ENCODE peak calls at places on chromosomes 4 and X, in five cellular contexts. One of them, this sample, is unnamed.

GRCh38 chr4:155734065-155734464 is 24.8 kb upstream of the GUCY1B1 start:
- DNase-seq in Calu3: no peak
- DNase-seq in tibial artery: no peak
- DNase-seq in MM.1S: no peak
- DNase-seq in transverse colon: no peak
- DNase-seq in this sample: no peak

GRCh38 chrX:55489315-55490009 is at the start of gene USP51:
- DNase-seq in transverse colon: peak
- DNase-seq in tibial artery: peak
- DNase-seq in MM.1S: no peak
- DNase-seq in Calu3: peak
- DNase-seq in this sample: peak

GRCh38 chrX:23333842-23334535 is 660 bp upstream of the PTCHD1 start:
- DNase-seq in tibial artery: peak
- DNase-seq in MM.1S: no peak
- DNase-seq in Calu3: no peak
- DNase-seq in transverse colon: peak
- DNase-seq in this sample: peak

GRCh38 chr4:10175626-10176025 is 59.0 kb upstream of the WDR1 start:
- DNase-seq in transverse colon: no peak
- DNase-seq in MM.1S: no peak
- DNase-seq in tibial artery: no peak
- DNase-seq in Calu3: no peak
- DNase-seq in this sample: no peak

GRCh38 chr4:1533501-1534064 is 127.3 kb upstream of the NKX1-1 start:
- DNase-seq in MM.1S: no peak
- DNase-seq in transverse colon: no peak
- DNase-seq in tibial artery: no peak
- DNase-seq in Calu3: no peak
- DNase-seq in this sample: no peak

GRCh38 chrX:71911023-71911730 is 532 bp downstream of the NHSL2 start:
- DNase-seq in MM.1S: peak
- DNase-seq in transverse colon: peak
- DNase-seq in Calu3: peak
- DNase-seq in tibial artery: no peak
- DNase-seq in this sample: peak

GRCh38 chr4:6894086-6894478 is 15.5 kb upstream of the TBC1D14 start:
- DNase-seq in transverse colon: peak
- DNase-seq in MM.1S: no peak
- DNase-seq in Calu3: no peak
- DNase-seq in tibial artery: no peak
- DNase-seq in this sample: no peak

GRCh38 chr4:145481164-145481941 is at the start of gene SMAD1:
- DNase-seq in MM.1S: peak
- DNase-seq in Calu3: peak
- DNase-seq in transverse colon: peak
- DNase-seq in tibial artery: peak
- DNase-seq in this sample: peak

GRCh38 chrX:56766554-56767412 is 37.7 kb downstream of the NBDY start:
- DNase-seq in Calu3: no peak
- DNase-seq in MM.1S: peak
- DNase-seq in tibial artery: no peak
- DNase-seq in transverse colon: peak
- DNase-seq in this sample: no peak

GRCh38 chr4:147037089-147037488 is 91.4 kb upstream of the TTC29 start:
- DNase-seq in Calu3: no peak
- DNase-seq in tibial artery: no peak
- DNase-seq in transverse colon: no peak
- DNase-seq in MM.1S: no peak
- DNase-seq in this sample: no peak

GRCh38 chr4:142961866-142962265 is 115.8 kb upstream of the INPP4B start:
- DNase-seq in tibial artery: no peak
- DNase-seq in transverse colon: no peak
- DNase-seq in Calu3: no peak
- DNase-seq in MM.1S: no peak
- DNase-seq in this sample: no peak

GRCh38 chrX:103918050-103918449 is 44.4 kb upstream of the TMSB15B start:
- DNase-seq in tibial artery: peak
- DNase-seq in MM.1S: peak
- DNase-seq in Calu3: peak
- DNase-seq in transverse colon: peak
- DNase-seq in this sample: peak

GRCh38 chr4:185623444-185624247 is 88.3 kb upstream of the PDLIM3 start:
- DNase-seq in transverse colon: no peak
- DNase-seq in Calu3: no peak
- DNase-seq in tibial artery: no peak
- DNase-seq in MM.1S: no peak
- DNase-seq in this sample: no peak

GRCh38 chr4:139452000-139452399 is 1.9 kb upstream of the RAB33B start:
- DNase-seq in tibial artery: no peak
- DNase-seq in Calu3: no peak
- DNase-seq in MM.1S: no peak
- DNase-seq in transverse colon: no peak
- DNase-seq in this sample: no peak

GRCh38 chr4:139453041-139453370 is 915 bp upstream of the RAB33B start:
- DNase-seq in tibial artery: no peak
- DNase-seq in Calu3: peak
- DNase-seq in MM.1S: peak
- DNase-seq in transverse colon: peak
- DNase-seq in this sample: no peak

GRCh38 chr4:139454111-139454600 is at the start of gene RAB33B:
- DNase-seq in transverse colon: no peak
- DNase-seq in Calu3: no peak
- DNase-seq in tibial artery: peak
- DNase-seq in MM.1S: no peak
- DNase-seq in this sample: no peak

GRCh38 chr4:139454646-139455045 is 725 bp downstream of the RAB33B start:
- DNase-seq in Calu3: no peak
- DNase-seq in transverse colon: no peak
- DNase-seq in tibial artery: no peak
- DNase-seq in MM.1S: no peak
- DNase-seq in this sample: no peak

DNA sequence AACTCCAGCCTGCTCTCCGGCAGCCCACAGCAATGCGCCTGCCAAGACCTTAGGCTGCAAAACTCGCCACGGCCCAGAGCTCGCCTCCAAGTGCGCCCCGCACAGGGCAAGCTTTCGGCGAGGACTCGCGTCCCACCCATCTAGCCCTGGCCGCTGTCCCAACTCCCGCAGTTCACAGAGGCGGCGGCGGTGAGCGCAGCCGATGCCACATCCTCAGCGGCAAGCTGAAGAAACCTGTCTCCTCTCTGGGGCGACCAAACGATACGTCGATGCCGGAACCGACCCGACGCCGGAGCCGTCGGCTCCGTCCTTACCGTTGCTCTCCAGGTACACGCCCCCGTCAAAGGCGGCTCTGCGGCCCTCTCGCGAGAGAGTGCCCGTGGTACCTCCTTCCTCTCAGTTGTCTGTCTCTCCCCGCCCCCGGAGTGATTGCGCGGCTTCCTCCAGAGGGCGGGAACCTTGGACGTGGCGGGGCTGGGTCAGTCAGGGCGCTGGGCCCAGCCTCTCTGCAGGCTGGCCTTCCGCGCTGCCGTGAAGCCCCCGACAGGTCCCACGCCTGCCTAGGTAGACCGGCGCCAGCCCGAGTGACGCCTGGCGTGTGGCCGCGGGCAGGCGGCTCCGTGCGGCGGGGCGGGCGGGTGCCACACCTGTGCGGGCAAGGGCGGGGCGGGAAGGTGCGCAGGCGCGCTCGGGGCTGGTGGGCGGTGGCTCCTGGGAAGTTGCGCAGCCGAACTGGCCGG is 380 bp upstream of the RAB33B start:
- DNase-seq in Calu3: peak
- DNase-seq in MM.1S: peak
- DNase-seq in transverse colon: peak
- DNase-seq in tibial artery: peak
- DNase-seq in this sample: peak
- TF ChIP-seq CTCF in Calu3: peak
- TF ChIP-seq CTCF in MM.1S: no peak
- TF ChIP-seq CTCF in transverse colon: peak
- TF ChIP-seq CTCF in tibial artery: no peak
- TF ChIP-seq CTCF in this sample: no peak

DNA sequence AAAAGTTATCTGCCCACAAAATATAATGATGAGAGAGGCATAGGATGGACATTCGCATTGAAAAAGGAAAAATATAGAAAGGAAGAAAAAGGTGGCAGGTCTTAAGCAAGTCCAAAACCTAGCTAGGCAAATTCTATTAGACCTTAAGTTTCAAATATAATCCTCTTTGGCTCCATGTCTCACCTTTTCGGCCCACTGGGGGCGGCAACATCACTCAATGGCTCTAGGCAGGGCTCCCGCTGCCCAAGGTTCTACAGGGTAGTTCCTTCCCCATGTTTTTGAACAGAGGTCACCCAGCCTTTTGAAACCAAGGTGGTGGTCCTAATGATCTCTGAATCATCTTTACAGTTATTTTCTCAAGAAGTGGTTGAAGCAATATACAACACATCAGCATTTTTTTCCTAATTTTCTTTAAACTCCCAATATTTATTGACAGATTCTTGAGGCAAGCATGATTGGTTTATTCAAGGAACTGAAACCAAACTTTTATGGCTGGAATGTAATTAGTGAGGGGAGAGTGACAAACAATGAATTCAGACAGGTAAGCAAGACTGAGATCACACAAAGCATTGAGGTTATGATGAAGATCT is 309.4 kb downstream of the ANTXR2 start:
- DNase-seq in MM.1S: no peak
- DNase-seq in tibial artery: no peak
- DNase-seq in transverse colon: no peak
- DNase-seq in Calu3: no peak
- DNase-seq in this sample: no peak
- TF ChIP-seq CTCF in MM.1S: no peak
- TF ChIP-seq CTCF in tibial artery: no peak
- TF ChIP-seq CTCF in transverse colon: no peak
- TF ChIP-seq CTCF in Calu3: no peak
- TF ChIP-seq CTCF in this sample: no peak

DNA sequence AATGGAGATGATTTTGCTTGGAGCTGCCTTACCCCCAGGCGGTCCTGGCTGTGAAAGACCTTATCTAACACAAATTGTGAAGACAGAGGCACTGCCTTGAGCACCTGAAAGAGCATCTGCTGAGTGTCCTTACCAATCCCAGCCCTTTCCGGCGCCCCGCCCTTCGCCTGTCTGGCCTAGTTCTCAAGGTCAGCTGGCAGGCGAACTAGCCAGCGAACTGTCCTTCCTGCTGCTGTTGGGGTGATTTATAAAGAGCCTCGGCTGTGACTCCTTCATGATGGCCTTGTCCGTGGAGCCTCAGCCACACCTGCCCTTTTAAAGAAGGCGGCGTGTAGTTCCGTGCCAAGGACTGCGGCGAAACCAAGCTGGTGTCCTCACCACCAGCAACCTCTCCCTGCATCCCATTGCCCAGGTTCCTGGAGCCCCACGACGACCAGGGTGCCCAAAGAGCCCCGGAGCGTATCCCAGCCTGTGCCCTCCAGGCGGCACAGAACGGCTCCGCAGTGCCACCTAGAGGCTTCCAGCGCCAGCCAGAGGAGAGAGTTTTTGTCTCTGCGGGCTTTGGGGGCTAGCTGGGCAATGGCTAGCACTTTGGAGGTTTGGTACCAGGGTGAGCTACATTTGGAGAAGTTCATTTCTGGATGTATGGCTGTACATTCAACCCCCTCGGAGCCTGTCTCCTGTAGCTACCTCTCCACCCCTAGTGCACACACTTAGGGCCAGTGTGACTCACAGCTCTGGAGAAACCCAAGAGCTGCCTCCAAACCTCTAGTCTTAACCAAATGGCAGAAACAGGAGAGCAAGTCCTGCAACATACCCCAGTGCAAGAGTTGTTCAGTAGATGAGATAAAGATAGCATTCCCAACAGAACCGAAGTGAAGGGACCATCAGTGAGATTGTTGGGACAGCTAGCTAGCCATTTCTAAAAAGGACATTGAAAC is 36.8 kb upstream of the VMA21 start:
- DNase-seq in MM.1S: peak
- DNase-seq in tibial artery: no peak
- DNase-seq in Calu3: peak
- DNase-seq in transverse colon: no peak
- DNase-seq in this sample: peak
- TF ChIP-seq CTCF in MM.1S: peak
- TF ChIP-seq CTCF in tibial artery: no peak
- TF ChIP-seq CTCF in Calu3: peak
- TF ChIP-seq CTCF in transverse colon: peak
- TF ChIP-seq CTCF in this sample: peak

GRCh38 chr4:184473515-184474260 is 662 bp downstream of the IRF2 start:
- DNase-seq in transverse colon: peak
- DNase-seq in tibial artery: no peak
- DNase-seq in MM.1S: peak
- DNase-seq in Calu3: peak
- DNase-seq in this sample: peak

GRCh38 chr4:184473265-184473514 is 1.2 kb downstream of the IRF2 start:
- DNase-seq in Calu3: no peak
- DNase-seq in transverse colon: no peak
- DNase-seq in tibial artery: no peak
- DNase-seq in MM.1S: no peak
- DNase-seq in this sample: no peak

GRCh38 chr4:184472540-184473264 is 1.6 kb downstream of the IRF2 start:
- DNase-seq in MM.1S: peak
- DNase-seq in tibial artery: peak
- DNase-seq in Calu3: peak
- DNase-seq in transverse colon: peak
- DNase-seq in this sample: peak

GRCh38 chr4:184470785-184471110 is 3.6 kb downstream of the IRF2 start:
- DNase-seq in MM.1S: no peak
- DNase-seq in transverse colon: no peak
- DNase-seq in Calu3: no peak
- DNase-seq in tibial artery: no peak
- DNase-seq in this sample: no peak

GRCh38 chr4:184471872-184472539 is 2.3 kb downstream of the IRF2 start:
- DNase-seq in tibial artery: no peak
- DNase-seq in transverse colon: peak
- DNase-seq in Calu3: peak
- DNase-seq in MM.1S: peak
- DNase-seq in this sample: no peak
- TF ChIP-seq CTCF in tibial artery: no peak
- TF ChIP-seq CTCF in transverse colon: no peak
- TF ChIP-seq CTCF in Calu3: no peak
- TF ChIP-seq CTCF in MM.1S: peak
- TF ChIP-seq CTCF in this sample: no peak

GRCh38 chr4:88592600-88593448 is 544 bp downstream of the HERC3 start:
- DNase-seq in tibial artery: peak
- DNase-seq in Calu3: peak
- DNase-seq in MM.1S: peak
- DNase-seq in transverse colon: peak
- DNase-seq in this sample: peak

GRCh38 chr4:88597970-88598369 is 5.7 kb downstream of the HERC3 start:
- DNase-seq in Calu3: no peak
- DNase-seq in MM.1S: no peak
- DNase-seq in tibial artery: no peak
- DNase-seq in transverse colon: no peak
- DNase-seq in this sample: no peak

GRCh38 chr4:88587285-88587684 is 5.0 kb upstream of the HERC3 start:
- DNase-seq in MM.1S: no peak
- DNase-seq in transverse colon: no peak
- DNase-seq in tibial artery: no peak
- DNase-seq in Calu3: no peak
- DNase-seq in this sample: no peak

GRCh38 chr4:88591787-88592599 is at the start of gene HERC3:
- DNase-seq in tibial artery: peak
- DNase-seq in transverse colon: peak
- DNase-seq in Calu3: peak
- DNase-seq in MM.1S: peak
- DNase-seq in this sample: peak
- TF ChIP-seq CTCF in tibial artery: no peak
- TF ChIP-seq CTCF in transverse colon: peak
- TF ChIP-seq CTCF in Calu3: no peak
- TF ChIP-seq CTCF in MM.1S: no peak
- TF ChIP-seq CTCF in this sample: no peak